ENCODE peak calls at places on chromosomes 16 and 17, in six cellular contexts. F is cardiac muscle cell; A is lower leg skin; D is CD4-positive, alpha-beta T cell; W is posterior vena cava; Z is NCI-H510A treated with DMSO at 0.1 percent for 48 hours. O is an unnamed sample.
A peak's percentile ranks its signal among the peaks of the same experiment; 100 is the strongest.

GRCh38 chr17:6910987-6911603 is 79.6 kb upstream of the TEKT1 start:
- DNase-seq in F (peak; percentile 67), A (no peak), D (no peak), W (no peak), Z (peak; percentile 63), O (peak; percentile 45)

GRCh38 chr17:67824735-67825626 is at the start of gene BPTF:
- DNase-seq in F (peak; percentile 96), A (peak; percentile 85), D (peak; percentile 90), W (peak; percentile 97), Z (peak; percentile 93), O (peak; percentile 79)

GRCh38 chr17:33444731-33445130 is 151.6 kb upstream of the ASIC2 start:
- DNase-seq in F (no peak), A (no peak), D (no peak), W (no peak), Z (no peak), O (no peak)

GRCh38 chr16:81996664-81997529 is 14.4 kb downstream of the SDR42E1 start:
- DNase-seq in F (peak; percentile 2), A (no peak), D (no peak), W (no peak), Z (no peak), O (peak; percentile 67)

GRCh38 chr17:81665205-81666091 is 957 bp downstream of the OXLD1 start:
- DNase-seq in F (no peak), A (no peak), D (no peak), W (no peak), Z (peak; percentile 66), O (no peak)

GRCh38 chr17:80779961-80780380 is 211.7 kb upstream of the CHMP6 start:
- DNase-seq in F (no peak), A (peak; percentile 59), D (no peak), W (peak; percentile 74), Z (no peak), O (no peak)

GRCh38 chr17:79992657-79993389 is 42.8 kb downstream of the TBC1D16 start:
- DNase-seq in F (no peak), A (no peak), D (no peak), W (no peak), Z (peak; percentile 52), O (no peak)

GRCh38 chr17:77100009-77100408 is 40.8 kb upstream of the SEC14L1 start:
- DNase-seq in F (no peak), A (peak; percentile 62), D (no peak), W (peak; percentile 95), Z (no peak), O (no peak)

GRCh38 chr17:66900126-66901010 is 64.1 kb upstream of the CACNG4 start:
- DNase-seq in F (no peak), A (no peak), D (no peak), W (peak; percentile 29), Z (no peak), O (no peak)

GRCh38 chr17:31598921-31599571 is 207.6 kb downstream of the RAB11FIP4 start:
- DNase-seq in F (no peak), A (no peak), D (no peak), W (peak; percentile 76), Z (peak; percentile 37), O (no peak)

GRCh38 chr17:49450735-49451134 is 36.1 kb upstream of the PHB1 start:
- DNase-seq in F (no peak), A (no peak), D (no peak), W (no peak), Z (no peak), O (no peak)

GRCh38 chr16:80175011-80175410 is 365.8 kb upstream of the DYNLRB2 start:
- DNase-seq in F (no peak), A (no peak), D (no peak), W (no peak), Z (no peak), O (no peak)

GRCh38 chr17:42682400-42683384 is at the start of gene CNTNAP1:
- DNase-seq in F (peak; percentile 83), A (no peak), D (no peak), W (peak; percentile 90), Z (peak; percentile 46), O (peak; percentile 68)

GRCh38 chr16:36336-36984 is 16.9 kb downstream of the POLR3K start:
- DNase-seq in F (no peak), A (no peak), D (no peak), W (peak; percentile 43), Z (no peak), O (no peak)

GRCh38 chr16:71628810-71629209 is 2.8 kb downstream of the MARVELD3 start:
- DNase-seq in F (no peak), A (peak; percentile 29), D (no peak), W (no peak), Z (peak; percentile 51), O (peak; percentile 28)

GRCh38 chr17:82933006-82933310 is 93.1 kb upstream of the ZNF750 start:
- DNase-seq in F (no peak), A (no peak), D (no peak), W (peak; percentile 56), Z (no peak), O (no peak)

GRCh38 chr16:88534731-88535141 is 35.5 kb upstream of the ZC3H18 start:
- DNase-seq in F (peak; percentile 58), A (no peak), D (no peak), W (no peak), Z (no peak), O (no peak)

GRCh38 chr17:33120103-33120502 is 128.5 kb downstream of the SPACA3 start:
- DNase-seq in F (no peak), A (no peak), D (no peak), W (peak; percentile 49), Z (no peak), O (no peak)

O was measured in stromal cell of bone marrow.